ENCODE peak calls at places on chromosomes 2 and 18, in five cellular contexts. K is endothelial cell of umbilical vein, J is AG04450, W is transverse colon, A is B cell. V is an unnamed sample.

GRCh38 chr2:177758591-177759371 is 313.8 kb downstream of the PDE11A start:
- DNase-seq in W (peak; percentile 13), J (no peak), A (peak; percentile 11), K (peak; percentile 80), V (no peak)

GRCh38 chr18:47215554-47216138 is 35.8 kb downstream of the SKOR2 start:
- DNase-seq in W (no peak), J (peak; percentile 2), A (peak; percentile 20), K (peak; percentile 47), V (no peak)

GRCh38 chr18:31057917-31058316 is 15.4 kb upstream of the DSC3 start:
- DNase-seq in W (no peak), J (no peak), K (no peak), A (no peak), V (no peak)

GRCh38 chr18:77101410-77102245 is 31.0 kb downstream of the MBP start:
- DNase-seq in W (peak; percentile 64), A (peak; percentile 53), J (peak; percentile 89), K (peak; percentile 91), V (no peak)

GRCh38 chr2:112636605-112637288 is 9.0 kb upstream of the SLC20A1 start:
- DNase-seq in W (peak; percentile 18), J (no peak), K (no peak), A (peak; percentile 37), V (no peak)

GRCh38 chr2:69013123-69013836 is at the start of gene ANTXR1:
- DNase-seq in W (peak; percentile 31), K (peak; percentile 13), J (peak; percentile 45), A (no peak), V (peak; percentile 34)

GRCh38 chr2:149527998-149528775 is 59.4 kb downstream of the MMADHC start:
- DNase-seq in A (no peak), J (no peak), K (no peak), W (no peak), V (no peak)

GRCh38 chr18:61579581-61579980 is 246.4 kb downstream of the CDH20 start:
- DNase-seq in J (no peak), W (no peak), K (peak; percentile 85), A (no peak), V (no peak)

GRCh38 chr18:69559604-69560003 is 158.9 kb downstream of the DOK6 start:
- DNase-seq in J (no peak), K (no peak), W (no peak), A (no peak), V (no peak)

GRCh38 chr2:230898661-230899091 is 26.4 kb downstream of the GPR55 start:
- DNase-seq in A (no peak), K (no peak), W (peak; percentile 5), J (no peak), V (no peak)

GRCh38 chr2:173414823-173415322 is 60.2 kb downstream of the CDCA7 start:
- DNase-seq in W (no peak), J (no peak), A (no peak), K (peak; percentile 50), V (no peak)

GRCh38 chr2:38486213-38487026 is 109.3 kb upstream of the ATL2 start:
- DNase-seq in K (no peak), J (no peak), W (no peak), A (no peak), V (no peak)

GRCh38 chr2:159547031-159547430 is 69.3 kb downstream of the BAZ2B start:
- DNase-seq in K (no peak), A (no peak), W (no peak), J (no peak), V (no peak)

GRCh38 chr2:240159251-240159839 is 18.9 kb upstream of the OTOS start:
- DNase-seq in K (no peak), J (no peak), W (no peak), A (no peak), V (no peak)

GRCh38 chr2:238279324-238279682 is 9.1 kb downstream of the PER2 start:
- DNase-seq in A (no peak), K (no peak), J (no peak), W (no peak), V (no peak)

GRCh38 chr2:238274152-238274865 is 14.1 kb downstream of the PER2 start:
- DNase-seq in J (no peak), W (peak; percentile 47), K (no peak), A (no peak), V (no peak)

GRCh38 chr2:238278626-238279323 is 9.6 kb downstream of the PER2 start:
- DNase-seq in K (no peak), A (no peak), W (no peak), J (no peak), V (no peak)

GRCh38 chr2:238280083-238280816 is 8.2 kb downstream of the PER2 start:
- DNase-seq in W (peak; percentile 40), K (no peak), J (no peak), A (no peak), V (no peak)

GRCh38 chr2:238277695-238278094 is 10.7 kb downstream of the PER2 start:
- DNase-seq in J (no peak), W (no peak), A (no peak), K (no peak), V (no peak)
- TF ChIP-seq CTCF in J (no peak), W (no peak), A (no peak), K (no peak), V (no peak)

GRCh38 chr2:140600116-140600515 is 1530.7 kb downstream of the LRP1B start:
- DNase-seq in K (no peak), W (no peak), A (no peak), J (no peak), V (no peak)

GRCh38 chr2:140597205-140597604 is 1533.6 kb downstream of the LRP1B start:
- DNase-seq in A (no peak), K (no peak), W (no peak), J (no peak), V (no peak)

GRCh38 chr2:140595107-140595506 is 1535.7 kb downstream of the LRP1B start:
- DNase-seq in A (no peak), J (no peak), W (no peak), K (no peak), V (no peak)

GRCh38 chr2:140596447-140596846 is 1534.4 kb downstream of the LRP1B start:
- DNase-seq in A (no peak), J (no peak), W (no peak), K (no peak), V (no peak)

GRCh38 chr2:140597836-140598235 is 1533.0 kb downstream of the LRP1B start:
- DNase-seq in W (no peak), J (no peak), A (no peak), K (no peak), V (no peak)
- TF ChIP-seq CTCF in W (no peak), J (no peak), A (no peak), K (no peak), V (no peak)

GRCh38 chr2:201257381-201257940 is 2.9 kb upstream of the CASP8 start:
- DNase-seq in W (peak; percentile 62), A (peak; percentile 77), K (no peak), J (no peak), V (no peak)
- TF ChIP-seq CTCF in W (no peak), A (peak; percentile 11), K (no peak), J (no peak), V (peak; percentile 41)

DNA sequence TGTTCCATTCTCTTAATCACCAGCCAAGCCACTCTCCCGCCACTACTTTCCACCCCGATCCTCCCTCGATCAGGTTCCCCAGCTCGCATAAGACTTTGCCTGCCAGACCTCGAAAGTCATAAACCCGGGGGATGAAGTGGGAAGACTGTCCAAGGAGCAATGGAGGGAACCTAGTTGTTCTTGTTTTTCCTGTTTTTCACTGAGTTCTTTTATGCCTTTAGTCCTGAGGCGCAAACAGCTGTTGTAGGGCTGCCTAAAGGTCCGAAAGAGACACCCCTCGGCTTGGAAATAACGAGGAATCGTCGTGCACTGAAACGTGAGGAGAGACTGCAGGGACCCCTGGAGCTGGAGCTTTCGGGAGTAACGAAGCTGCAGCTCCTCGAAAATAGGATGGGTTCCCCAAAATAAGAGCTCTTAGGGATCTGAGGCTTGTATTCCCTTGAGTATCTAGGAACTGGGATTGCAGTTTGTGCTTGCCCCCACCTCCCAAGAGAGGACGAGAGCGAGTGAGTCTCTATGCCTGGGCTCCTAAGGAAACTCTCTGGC is 1.7 kb upstream of the HOXD12 start:
- DNase-seq in A (no peak), K (no peak), W (no peak), J (no peak), V (no peak)
- TF ChIP-seq CTCF in A (no peak), K (no peak), W (no peak), J (no peak), V (no peak)

DNA sequence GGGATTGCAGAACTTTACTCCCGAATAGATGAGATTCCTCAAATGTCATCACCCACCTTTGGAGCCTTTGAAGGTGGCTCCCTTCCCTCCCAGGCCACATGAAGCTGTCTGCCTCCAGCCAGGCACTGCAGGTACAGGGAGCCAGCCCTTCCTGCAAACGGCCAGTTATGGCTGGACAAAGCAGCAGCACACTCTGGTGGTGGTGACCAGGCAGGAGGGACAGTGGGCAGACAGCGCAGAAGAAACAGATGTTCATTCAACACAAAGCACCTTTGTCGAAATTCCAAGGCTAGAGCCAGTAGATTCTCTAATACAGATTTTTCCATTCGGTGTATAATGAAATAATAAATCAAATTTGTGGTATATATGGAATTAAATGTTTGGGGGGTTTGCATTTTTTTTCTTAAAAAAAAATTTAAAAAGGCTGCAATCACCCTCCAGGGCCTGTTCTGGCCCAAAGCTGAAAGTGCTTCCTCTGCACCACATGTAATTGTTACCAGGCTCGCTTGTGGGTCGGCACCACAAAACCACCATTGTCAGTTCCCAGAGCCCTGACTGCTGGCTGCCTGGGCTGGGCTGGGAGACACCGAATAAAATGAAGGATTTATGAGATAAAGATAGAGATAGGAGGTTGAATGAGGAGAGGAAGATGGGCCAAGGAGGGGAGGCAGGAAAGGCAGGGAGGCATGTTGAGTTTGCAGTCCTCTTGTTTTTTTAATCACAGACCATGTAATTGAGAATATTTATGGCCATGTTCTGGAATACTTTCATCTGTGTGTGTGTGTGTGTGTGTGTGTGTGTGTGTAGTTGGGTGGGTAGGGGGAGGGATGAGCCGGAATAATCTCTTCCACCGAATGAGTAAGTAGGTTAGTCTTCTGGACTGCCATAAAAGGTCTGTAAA is 14.5 kb downstream of the NRP2 start:
- DNase-seq in K (no peak), W (no peak), J (no peak), A (no peak), V (no peak)
- TF ChIP-seq CTCF in K (no peak), W (peak; percentile 2), J (peak; percentile 24), A (no peak), V (peak; percentile 12)

GRCh38 chr18:79678665-79679551 is 695 bp upstream of the CTDP1 start:
- DNase-seq in K (peak; percentile 99), W (peak; percentile 99), A (peak; percentile 99), J (peak; percentile 96), V (peak; percentile 96)

GRCh38 chr18:79680100-79680879 is 687 bp downstream of the CTDP1 start:
- DNase-seq in W (peak; percentile 61), K (peak; percentile 41), J (no peak), A (peak; percentile 35), V (no peak)

GRCh38 chr18:79680891-79681339 is 1.3 kb downstream of the CTDP1 start:
- DNase-seq in A (no peak), K (no peak), J (no peak), W (peak; percentile 23), V (no peak)

GRCh38 chr18:79677840-79678239 is 1.8 kb upstream of the CTDP1 start:
- DNase-seq in J (no peak), K (no peak), W (no peak), A (no peak), V (no peak)

DNA sequence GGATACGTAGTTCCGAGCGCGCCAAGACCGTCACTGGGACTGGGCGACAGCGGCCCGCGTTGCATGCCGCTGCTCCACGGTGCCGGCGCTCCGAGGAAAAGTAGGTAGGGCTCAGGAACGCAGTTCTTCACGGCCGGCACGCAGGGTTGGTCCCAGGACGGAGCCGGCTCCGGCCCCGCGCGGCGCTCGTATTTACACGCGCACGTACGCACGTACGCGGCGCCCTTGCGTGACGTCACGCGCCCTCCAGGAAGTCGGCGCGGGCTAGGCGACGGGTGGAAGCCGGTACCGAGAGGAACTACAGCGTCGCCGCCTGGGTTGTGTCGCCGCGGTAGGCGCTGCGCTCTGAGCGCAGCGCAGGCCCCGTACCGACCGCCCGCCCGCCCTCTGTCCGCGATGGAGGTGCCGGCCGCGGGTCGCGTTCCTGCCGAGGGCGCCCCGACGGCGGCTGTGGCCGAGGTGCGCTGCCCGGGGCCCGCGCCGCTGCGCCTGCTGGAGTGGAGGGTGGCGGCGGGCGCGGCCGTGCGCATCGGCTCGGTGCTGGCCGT is at the start of gene CTDP1:
- DNase-seq in A (peak; percentile 99), W (peak; percentile 91), J (peak; percentile 76), K (peak; percentile 96), V (peak; percentile 81)
- TF ChIP-seq CTCF in A (no peak), W (no peak), J (no peak), K (no peak), V (no peak)